ENCODE peak calls at places on chromosomes 6 and 20, in ten cellular contexts. N is KBM-7; Z is cerebellar cortex; A is Calu3; R is NCI-H1092; S is activated T-cell treated with anti-CD3 and anti-CD28 coated beads for 1 hour; Y is NCI-H187 treated with DMSO at 0.1 percent for 48 hours; B is stimulated activated CD8-positive, alpha-beta memory T cell treated with anti-CD3 and anti-CD28 coated beads, Interleukin-2, amount 100 ng/mL, for 1 hour; T is endothelial cell; O is CD8-positive, alpha-beta T cell. C is an unnamed sample.

GRCh38 chr6:44224154-44224977 is 971 bp downstream of the SLC29A1 start:
- DNase-seq in N (peak), Z (peak), A (peak), R (peak), S (no peak), Y (no peak), B (no peak), T (no peak), O (no peak), C (peak)

GRCh38 chr6:41939091-41939847 is 2.3 kb downstream of the CCND3 start:
- DNase-seq in N (peak), Z (no peak), A (no peak), R (no peak), S (no peak), Y (no peak), B (no peak), T (peak), O (no peak), C (peak)

GRCh38 chr6:52271852-52272460 is 12.6 kb downstream of the MCM3 start:
- DNase-seq in N (no peak), Z (no peak), A (no peak), R (no peak), S (no peak), Y (no peak), B (no peak), T (no peak), O (no peak), C (no peak)

GRCh38 chr20:63772781-63773520 is 33.4 kb downstream of the SLC2A4RG start:
- DNase-seq in N (no peak), Z (no peak), A (no peak), R (no peak), S (no peak), Y (no peak), B (no peak), T (no peak), O (no peak), C (no peak)

GRCh38 chr6:2503816-2504494 is 246.8 kb downstream of the MYLK4 start:
- DNase-seq in N (no peak), Z (no peak), A (no peak), R (no peak), S (no peak), Y (no peak), B (no peak), T (no peak), O (no peak), C (no peak)

GRCh38 chr6:143872211-143872610 is 7.9 kb downstream of the ZC2HC1B start:
- DNase-seq in N (no peak), Z (no peak), A (no peak), R (no peak), S (no peak), Y (no peak), B (no peak), T (no peak), O (no peak), C (no peak)

GRCh38 chr6:15421945-15422733 is 176.3 kb downstream of the JARID2 start:
- DNase-seq in N (no peak), Z (no peak), A (no peak), R (no peak), S (no peak), Y (no peak), B (no peak), T (no peak), O (peak), C (no peak)

GRCh38 chr6:5379647-5380242 is 118.4 kb downstream of the FARS2 start:
- DNase-seq in N (peak), Z (peak), A (peak), R (no peak), S (no peak), Y (no peak), B (no peak), T (peak), O (no peak), C (peak)

GRCh38 chr20:14521436-14521835 is 184.0 kb upstream of the FLRT3 start:
- DNase-seq in N (no peak), Z (no peak), A (no peak), R (no peak), S (no peak), Y (no peak), B (no peak), T (no peak), O (no peak), C (no peak)

GRCh38 chr20:25279403-25279802 is 31.5 kb downstream of the PYGB start:
- DNase-seq in N (no peak), Z (no peak), A (no peak), R (no peak), S (no peak), Y (no peak), B (no peak), T (no peak), O (no peak), C (no peak)

GRCh38 chr6:4388675-4389074 is 253.3 kb upstream of the ECI2 start:
- DNase-seq in N (no peak), Z (no peak), A (no peak), R (no peak), S (no peak), Y (no peak), B (no peak), T (no peak), O (no peak), C (peak)

C was measured in HFFc6.